ENCODE peak calls at places on chromosomes 2 and 18, in four cellular contexts. One of them, this sample, is unnamed.

GRCh38 chr2:133266926-133267590 is 301.2 kb downstream of the NCKAP5 start:
- DNase-seq in fibroblast of lung: no peak
- DNase-seq in AG08396: peak
- DNase-seq in activated T-helper 1 cell treated with Interleukin-2 at 50 U/mL for 16 hours: no peak
- DNase-seq in this sample: no peak

GRCh38 chr2:199861116-199861774 is 10.3 kb upstream of the FTCDNL1 start:
- DNase-seq in fibroblast of lung: peak
- DNase-seq in AG08396: peak
- DNase-seq in activated T-helper 1 cell treated with Interleukin-2 at 50 U/mL for 16 hours: no peak
- DNase-seq in this sample: no peak

GRCh38 chr2:95307036-95307435 is 9.9 kb downstream of the KCNIP3 start:
- DNase-seq in fibroblast of lung: no peak
- DNase-seq in AG08396: no peak
- DNase-seq in activated T-helper 1 cell treated with Interleukin-2 at 50 U/mL for 16 hours: no peak
- DNase-seq in this sample: no peak

GRCh38 chr2:235611756-235612155 is 117.9 kb downstream of the AGAP1 start:
- DNase-seq in fibroblast of lung: no peak
- DNase-seq in AG08396: no peak
- DNase-seq in activated T-helper 1 cell treated with Interleukin-2 at 50 U/mL for 16 hours: no peak
- DNase-seq in this sample: no peak

GRCh38 chr2:15412309-15412708 is 148.8 kb downstream of the NBAS start:
- DNase-seq in fibroblast of lung: no peak
- DNase-seq in AG08396: no peak
- DNase-seq in activated T-helper 1 cell treated with Interleukin-2 at 50 U/mL for 16 hours: no peak
- DNase-seq in this sample: no peak

GRCh38 chr2:13046557-13047165 is 329.9 kb downstream of the TRIB2 start:
- DNase-seq in fibroblast of lung: peak
- DNase-seq in AG08396: no peak
- DNase-seq in activated T-helper 1 cell treated with Interleukin-2 at 50 U/mL for 16 hours: no peak
- DNase-seq in this sample: no peak

GRCh38 chr2:238863231-238863630 is 15.3 kb downstream of the TWIST2 start:
- DNase-seq in fibroblast of lung: no peak
- DNase-seq in AG08396: no peak
- DNase-seq in activated T-helper 1 cell treated with Interleukin-2 at 50 U/mL for 16 hours: no peak
- DNase-seq in this sample: no peak

GRCh38 chr2:68544811-68545210 is 77.4 kb downstream of the APLF start:
- DNase-seq in fibroblast of lung: no peak
- DNase-seq in AG08396: no peak
- DNase-seq in activated T-helper 1 cell treated with Interleukin-2 at 50 U/mL for 16 hours: no peak
- DNase-seq in this sample: no peak

GRCh38 chr18:78421392-78421791 is 558.2 kb upstream of the SALL3 start:
- DNase-seq in fibroblast of lung: no peak
- DNase-seq in AG08396: no peak
- DNase-seq in activated T-helper 1 cell treated with Interleukin-2 at 50 U/mL for 16 hours: no peak
- DNase-seq in this sample: no peak

GRCh38 chr2:42706836-42707235 is 57.1 kb downstream of the OXER1 start:
- DNase-seq in fibroblast of lung: no peak
- DNase-seq in AG08396: no peak
- DNase-seq in activated T-helper 1 cell treated with Interleukin-2 at 50 U/mL for 16 hours: no peak
- DNase-seq in this sample: no peak

GRCh38 chr18:74062037-74062436 is 85.6 kb downstream of the FBXO15 start:
- DNase-seq in fibroblast of lung: no peak
- DNase-seq in AG08396: no peak
- DNase-seq in activated T-helper 1 cell treated with Interleukin-2 at 50 U/mL for 16 hours: no peak
- DNase-seq in this sample: no peak

GRCh38 chr18:68734311-68734710 is 19.4 kb upstream of the TMX3 start:
- DNase-seq in fibroblast of lung: peak
- DNase-seq in AG08396: peak
- DNase-seq in activated T-helper 1 cell treated with Interleukin-2 at 50 U/mL for 16 hours: no peak
- DNase-seq in this sample: no peak

GRCh38 chr2:238130111-238130695 is 8.3 kb upstream of the KLHL30 start:
- DNase-seq in fibroblast of lung: no peak
- DNase-seq in AG08396: no peak
- DNase-seq in activated T-helper 1 cell treated with Interleukin-2 at 50 U/mL for 16 hours: no peak
- DNase-seq in this sample: no peak

GRCh38 chr2:119960821-119961220 is 52.1 kb upstream of the EPB41L5 start:
- DNase-seq in fibroblast of lung: peak
- DNase-seq in AG08396: peak
- DNase-seq in activated T-helper 1 cell treated with Interleukin-2 at 50 U/mL for 16 hours: no peak
- DNase-seq in this sample: no peak

GRCh38 chr2:209389124-209389523 is 34.7 kb upstream of the MAP2 start:
- DNase-seq in fibroblast of lung: no peak
- DNase-seq in AG08396: no peak
- DNase-seq in activated T-helper 1 cell treated with Interleukin-2 at 50 U/mL for 16 hours: no peak
- DNase-seq in this sample: no peak

GRCh38 chr2:54176577-54176976 is 61.2 kb downstream of the ACYP2 start:
- DNase-seq in fibroblast of lung: peak
- DNase-seq in AG08396: peak
- DNase-seq in activated T-helper 1 cell treated with Interleukin-2 at 50 U/mL for 16 hours: no peak
- DNase-seq in this sample: no peak

GRCh38 chr2:70122470-70122869 is 35.2 kb downstream of the PCBP1 start:
- DNase-seq in fibroblast of lung: no peak
- DNase-seq in AG08396: no peak
- DNase-seq in activated T-helper 1 cell treated with Interleukin-2 at 50 U/mL for 16 hours: no peak
- DNase-seq in this sample: no peak

GRCh38 chr18:76721207-76721996 is 101.0 kb upstream of the ZNF236 start:
- DNase-seq in fibroblast of lung: no peak
- DNase-seq in AG08396: no peak
- DNase-seq in activated T-helper 1 cell treated with Interleukin-2 at 50 U/mL for 16 hours: peak
- DNase-seq in this sample: no peak

GRCh38 chr2:47751856-47752414 is 31.0 kb upstream of the MSH6 start:
- DNase-seq in fibroblast of lung: no peak
- DNase-seq in AG08396: no peak
- DNase-seq in activated T-helper 1 cell treated with Interleukin-2 at 50 U/mL for 16 hours: no peak
- DNase-seq in this sample: no peak

GRCh38 chr2:137206064-137206463 is 440.7 kb downstream of the THSD7B start:
- DNase-seq in fibroblast of lung: no peak
- DNase-seq in AG08396: no peak
- DNase-seq in activated T-helper 1 cell treated with Interleukin-2 at 50 U/mL for 16 hours: no peak
- DNase-seq in this sample: no peak